ENCODE peak calls at places on chromosome 2, in ten cellular contexts. One of them, this sample, is unnamed.

GRCh38 chr2:154402138-154402714 is 296.3 kb upstream of the KCNJ3 start:
- DNase-seq in A549: peak
- DNase-seq in colonic mucosa: no peak
- DNase-seq in BE2C: no peak
- DNase-seq in ovary: no peak
- DNase-seq in HFF-Myc: no peak
- DNase-seq in coronary artery: no peak
- DNase-seq in testis: no peak
- DNase-seq in fibroblast of lung: peak
- DNase-seq in left ventricle myocardium inferior: no peak
- DNase-seq in this sample: no peak

GRCh38 chr2:202754936-202755335 is 116.6 kb downstream of the ICA1L start:
- DNase-seq in left ventricle myocardium inferior: no peak
- DNase-seq in BE2C: no peak
- DNase-seq in fibroblast of lung: no peak
- DNase-seq in coronary artery: no peak
- DNase-seq in A549: no peak
- DNase-seq in ovary: no peak
- DNase-seq in testis: no peak
- DNase-seq in colonic mucosa: no peak
- DNase-seq in HFF-Myc: peak
- DNase-seq in this sample: no peak

GRCh38 chr2:10721344-10722251 is at the start of gene ATP6V1C2:
- DNase-seq in fibroblast of lung: no peak
- DNase-seq in colonic mucosa: peak
- DNase-seq in testis: peak
- DNase-seq in BE2C: peak
- DNase-seq in A549: no peak
- DNase-seq in ovary: no peak
- DNase-seq in HFF-Myc: no peak
- DNase-seq in coronary artery: no peak
- DNase-seq in left ventricle myocardium inferior: no peak
- DNase-seq in this sample: peak

GRCh38 chr2:214367171-214367570 is 43.7 kb upstream of the VWC2L start:
- DNase-seq in HFF-Myc: no peak
- DNase-seq in left ventricle myocardium inferior: no peak
- DNase-seq in colonic mucosa: no peak
- DNase-seq in BE2C: no peak
- DNase-seq in A549: no peak
- DNase-seq in testis: no peak
- DNase-seq in coronary artery: no peak
- DNase-seq in ovary: no peak
- DNase-seq in fibroblast of lung: no peak
- DNase-seq in this sample: no peak

GRCh38 chr2:236663267-236663666 is 93.6 kb downstream of the ACKR3 start:
- DNase-seq in left ventricle myocardium inferior: peak
- DNase-seq in HFF-Myc: no peak
- DNase-seq in BE2C: no peak
- DNase-seq in testis: peak
- DNase-seq in colonic mucosa: peak
- DNase-seq in A549: no peak
- DNase-seq in coronary artery: peak
- DNase-seq in fibroblast of lung: peak
- DNase-seq in ovary: peak
- DNase-seq in this sample: no peak

GRCh38 chr2:134677866-134678774 is 40.7 kb downstream of the TMEM163 start:
- DNase-seq in fibroblast of lung: no peak
- DNase-seq in ovary: peak
- DNase-seq in HFF-Myc: no peak
- DNase-seq in colonic mucosa: no peak
- DNase-seq in coronary artery: no peak
- DNase-seq in testis: peak
- DNase-seq in BE2C: no peak
- DNase-seq in left ventricle myocardium inferior: no peak
- DNase-seq in A549: no peak
- DNase-seq in this sample: no peak

GRCh38 chr2:240869956-240870875 is 1.6 kb downstream of the AGXT start:
- DNase-seq in fibroblast of lung: no peak
- DNase-seq in coronary artery: no peak
- DNase-seq in BE2C: no peak
- DNase-seq in testis: no peak
- DNase-seq in colonic mucosa: no peak
- DNase-seq in A549: no peak
- DNase-seq in HFF-Myc: no peak
- DNase-seq in ovary: no peak
- DNase-seq in left ventricle myocardium inferior: no peak
- DNase-seq in this sample: no peak

GRCh38 chr2:230974096-230974913 is 21.6 kb upstream of the SPATA3 start:
- DNase-seq in ovary: no peak
- DNase-seq in fibroblast of lung: peak
- DNase-seq in colonic mucosa: no peak
- DNase-seq in HFF-Myc: no peak
- DNase-seq in BE2C: no peak
- DNase-seq in coronary artery: peak
- DNase-seq in A549: no peak
- DNase-seq in left ventricle myocardium inferior: no peak
- DNase-seq in testis: no peak
- DNase-seq in this sample: peak

GRCh38 chr2:128436498-128437180 is 118.0 kb upstream of the HS6ST1 start:
- DNase-seq in HFF-Myc: no peak
- DNase-seq in BE2C: no peak
- DNase-seq in left ventricle myocardium inferior: no peak
- DNase-seq in testis: peak
- DNase-seq in fibroblast of lung: no peak
- DNase-seq in colonic mucosa: no peak
- DNase-seq in ovary: peak
- DNase-seq in A549: no peak
- DNase-seq in coronary artery: no peak
- DNase-seq in this sample: no peak

GRCh38 chr2:204691911-204692510 is 146.7 kb downstream of the PARD3B start:
- DNase-seq in fibroblast of lung: peak
- DNase-seq in testis: peak
- DNase-seq in A549: peak
- DNase-seq in HFF-Myc: peak
- DNase-seq in BE2C: peak
- DNase-seq in colonic mucosa: peak
- DNase-seq in ovary: peak
- DNase-seq in left ventricle myocardium inferior: no peak
- DNase-seq in coronary artery: no peak
- DNase-seq in this sample: peak

GRCh38 chr2:48043746-48044145 is 137.4 kb upstream of the FBXO11 start:
- DNase-seq in A549: peak
- DNase-seq in fibroblast of lung: peak
- DNase-seq in HFF-Myc: no peak
- DNase-seq in testis: no peak
- DNase-seq in BE2C: no peak
- DNase-seq in colonic mucosa: no peak
- DNase-seq in coronary artery: no peak
- DNase-seq in ovary: no peak
- DNase-seq in left ventricle myocardium inferior: no peak
- DNase-seq in this sample: no peak

GRCh38 chr2:175648577-175649063 is 353.4 kb downstream of the LNPK start:
- DNase-seq in A549: no peak
- DNase-seq in colonic mucosa: no peak
- DNase-seq in BE2C: no peak
- DNase-seq in left ventricle myocardium inferior: no peak
- DNase-seq in fibroblast of lung: no peak
- DNase-seq in testis: no peak
- DNase-seq in HFF-Myc: no peak
- DNase-seq in coronary artery: no peak
- DNase-seq in ovary: no peak
- DNase-seq in this sample: no peak

GRCh38 chr2:178066890-178067669 is 5.5 kb downstream of the PDE11A start:
- DNase-seq in ovary: no peak
- DNase-seq in BE2C: no peak
- DNase-seq in fibroblast of lung: peak
- DNase-seq in colonic mucosa: no peak
- DNase-seq in left ventricle myocardium inferior: no peak
- DNase-seq in testis: no peak
- DNase-seq in A549: peak
- DNase-seq in HFF-Myc: no peak
- DNase-seq in coronary artery: no peak
- DNase-seq in this sample: no peak

GRCh38 chr2:5007596-5007995 is 684.6 kb upstream of the SOX11 start:
- DNase-seq in fibroblast of lung: no peak
- DNase-seq in A549: no peak
- DNase-seq in testis: no peak
- DNase-seq in BE2C: no peak
- DNase-seq in left ventricle myocardium inferior: no peak
- DNase-seq in coronary artery: no peak
- DNase-seq in HFF-Myc: no peak
- DNase-seq in ovary: no peak
- DNase-seq in colonic mucosa: no peak
- DNase-seq in this sample: no peak

GRCh38 chr2:149645391-149645790 is 57.8 kb upstream of the MMADHC start:
- DNase-seq in HFF-Myc: peak
- DNase-seq in coronary artery: no peak
- DNase-seq in fibroblast of lung: peak
- DNase-seq in ovary: no peak
- DNase-seq in left ventricle myocardium inferior: no peak
- DNase-seq in testis: no peak
- DNase-seq in A549: no peak
- DNase-seq in colonic mucosa: no peak
- DNase-seq in BE2C: no peak
- DNase-seq in this sample: no peak

GRCh38 chr2:39871291-39871761 is 92.3 kb upstream of the THUMPD2 start:
- DNase-seq in colonic mucosa: no peak
- DNase-seq in A549: no peak
- DNase-seq in fibroblast of lung: peak
- DNase-seq in ovary: no peak
- DNase-seq in HFF-Myc: peak
- DNase-seq in coronary artery: no peak
- DNase-seq in left ventricle myocardium inferior: no peak
- DNase-seq in testis: no peak
- DNase-seq in BE2C: no peak
- DNase-seq in this sample: no peak

GRCh38 chr2:119197529-119198266 is 25.9 kb upstream of the STEAP3 start:
- DNase-seq in testis: peak
- DNase-seq in colonic mucosa: no peak
- DNase-seq in left ventricle myocardium inferior: no peak
- DNase-seq in BE2C: no peak
- DNase-seq in HFF-Myc: no peak
- DNase-seq in coronary artery: no peak
- DNase-seq in A549: no peak
- DNase-seq in fibroblast of lung: peak
- DNase-seq in ovary: peak
- DNase-seq in this sample: no peak

GRCh38 chr2:31317387-31317786 is 83.4 kb downstream of the EHD3 start:
- DNase-seq in coronary artery: no peak
- DNase-seq in ovary: no peak
- DNase-seq in colonic mucosa: no peak
- DNase-seq in testis: no peak
- DNase-seq in A549: no peak
- DNase-seq in fibroblast of lung: no peak
- DNase-seq in left ventricle myocardium inferior: no peak
- DNase-seq in BE2C: no peak
- DNase-seq in HFF-Myc: no peak
- DNase-seq in this sample: no peak

GRCh38 chr2:46958431-46959017 is 42.9 kb upstream of the MCFD2 start:
- DNase-seq in HFF-Myc: no peak
- DNase-seq in colonic mucosa: no peak
- DNase-seq in BE2C: no peak
- DNase-seq in ovary: no peak
- DNase-seq in left ventricle myocardium inferior: no peak
- DNase-seq in testis: no peak
- DNase-seq in fibroblast of lung: no peak
- DNase-seq in A549: no peak
- DNase-seq in coronary artery: no peak
- DNase-seq in this sample: no peak
- TF ChIP-seq CTCF in HFF-Myc: no peak
- TF ChIP-seq CTCF in colonic mucosa: no peak
- TF ChIP-seq CTCF in BE2C: no peak
- TF ChIP-seq CTCF in ovary: no peak
- TF ChIP-seq CTCF in left ventricle myocardium inferior: no peak
- TF ChIP-seq CTCF in testis: no peak
- TF ChIP-seq CTCF in fibroblast of lung: no peak
- TF ChIP-seq CTCF in A549: no peak
- TF ChIP-seq CTCF in coronary artery: no peak
- TF ChIP-seq CTCF in this sample: no peak

GRCh38 chr2:42328148-42328833 is 32.7 kb downstream of the COX7A2L start:
- DNase-seq in HFF-Myc: no peak
- DNase-seq in ovary: no peak
- DNase-seq in colonic mucosa: no peak
- DNase-seq in A549: peak
- DNase-seq in BE2C: no peak
- DNase-seq in fibroblast of lung: peak
- DNase-seq in testis: no peak
- DNase-seq in left ventricle myocardium inferior: no peak
- DNase-seq in coronary artery: no peak
- DNase-seq in this sample: no peak
- TF ChIP-seq CTCF in HFF-Myc: peak
- TF ChIP-seq CTCF in ovary: peak
- TF ChIP-seq CTCF in colonic mucosa: no peak
- TF ChIP-seq CTCF in A549: peak
- TF ChIP-seq CTCF in BE2C: peak
- TF ChIP-seq CTCF in fibroblast of lung: peak
- TF ChIP-seq CTCF in testis: peak
- TF ChIP-seq CTCF in left ventricle myocardium inferior: peak
- TF ChIP-seq CTCF in coronary artery: peak
- TF ChIP-seq CTCF in this sample: peak

GRCh38 chr2:232981767-232982360 is 31.2 kb downstream of the NGEF start:
- DNase-seq in HFF-Myc: no peak
- DNase-seq in ovary: no peak
- DNase-seq in BE2C: no peak
- DNase-seq in fibroblast of lung: no peak
- DNase-seq in left ventricle myocardium inferior: no peak
- DNase-seq in testis: peak
- DNase-seq in coronary artery: peak
- DNase-seq in A549: no peak
- DNase-seq in colonic mucosa: peak
- DNase-seq in this sample: no peak
- TF ChIP-seq CTCF in HFF-Myc: no peak
- TF ChIP-seq CTCF in ovary: no peak
- TF ChIP-seq CTCF in BE2C: no peak
- TF ChIP-seq CTCF in fibroblast of lung: no peak
- TF ChIP-seq CTCF in left ventricle myocardium inferior: no peak
- TF ChIP-seq CTCF in testis: no peak
- TF ChIP-seq CTCF in coronary artery: no peak
- TF ChIP-seq CTCF in A549: no peak
- TF ChIP-seq CTCF in colonic mucosa: no peak
- TF ChIP-seq CTCF in this sample: no peak

DNA sequence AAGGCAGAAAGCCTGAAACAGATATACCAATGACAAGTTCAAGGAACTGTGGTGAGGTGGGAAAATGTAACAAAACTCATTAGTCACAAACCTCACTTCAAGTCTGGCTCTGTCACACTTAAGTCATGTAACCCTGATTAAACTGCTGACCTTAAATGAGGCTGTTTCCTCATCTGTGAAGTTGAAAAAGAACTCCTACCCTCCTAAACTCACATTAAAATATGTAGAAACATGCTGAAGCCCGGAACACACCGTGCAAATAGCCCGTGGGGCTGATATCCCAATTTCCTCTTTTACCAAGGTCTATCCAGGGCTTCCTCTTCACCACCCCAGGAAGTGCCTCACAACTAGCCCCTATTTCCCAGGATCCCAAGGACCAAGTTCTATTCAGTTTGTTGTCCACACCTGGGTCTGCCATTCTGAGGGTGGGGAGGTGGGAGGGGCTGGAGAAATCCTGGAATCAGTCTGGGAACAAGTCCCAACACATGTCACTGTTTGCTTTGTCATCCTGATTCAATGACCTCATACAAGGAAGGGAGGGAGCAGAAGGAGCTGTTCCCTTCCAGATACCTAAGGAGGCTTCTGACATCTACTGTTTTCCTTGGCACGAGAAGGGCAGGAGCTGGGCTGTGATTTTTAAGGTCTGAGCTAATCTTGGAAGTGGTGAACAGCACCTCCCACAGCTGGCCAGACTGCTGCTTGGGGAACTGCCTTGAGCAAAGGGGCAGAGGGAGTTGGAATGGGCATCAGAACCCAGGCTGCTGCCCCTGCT is 42.3 kb downstream of the SLC4A1AP start:
- DNase-seq in left ventricle myocardium inferior: peak
- DNase-seq in coronary artery: peak
- DNase-seq in ovary: peak
- DNase-seq in testis: peak
- DNase-seq in HFF-Myc: peak
- DNase-seq in A549: peak
- DNase-seq in colonic mucosa: peak
- DNase-seq in fibroblast of lung: peak
- DNase-seq in BE2C: no peak
- DNase-seq in this sample: no peak
- TF ChIP-seq CTCF in left ventricle myocardium inferior: no peak
- TF ChIP-seq CTCF in coronary artery: no peak
- TF ChIP-seq CTCF in ovary: no peak
- TF ChIP-seq CTCF in testis: no peak
- TF ChIP-seq CTCF in HFF-Myc: no peak
- TF ChIP-seq CTCF in A549: no peak
- TF ChIP-seq CTCF in colonic mucosa: no peak
- TF ChIP-seq CTCF in fibroblast of lung: no peak
- TF ChIP-seq CTCF in BE2C: no peak
- TF ChIP-seq CTCF in this sample: no peak